ENCODE peak calls at places on chromosomes 7 and 10, in five cellular contexts. S, U, X, D and L are unnamed samples.

GRCh38 chr7:27149817-27150567 is 2.4 kb downstream of the HOXA3 start:
- DNase-seq in S (no peak), U (no peak), X (no peak), D (peak), L (no peak)

GRCh38 chr7:116525298-116525912 is 569 bp downstream of the CAV1 start:
- DNase-seq in S (peak), U (no peak), X (no peak), D (peak), L (peak)

GRCh38 chr10:12613144-12613543 is 263.8 kb downstream of the CAMK1D start:
- DNase-seq in S (no peak), U (no peak), X (no peak), D (no peak), L (no peak)

GRCh38 chr10:77160679-77161078 is 476.9 kb downstream of the KCNMA1 start:
- DNase-seq in S (no peak), U (no peak), X (peak), D (no peak), L (no peak)

GRCh38 chr7:48837266-48837665 is 87.1 kb upstream of the CDC14C start:
- DNase-seq in S (no peak), U (no peak), X (no peak), D (no peak), L (no peak)

GRCh38 chr7:142375710-142376313 is 118.0 kb upstream of the PRSS58 start:
- DNase-seq in S (no peak), U (no peak), X (peak), D (no peak), L (no peak)

GRCh38 chr7:34128762-34129161 is 223.4 kb downstream of the BMPER start:
- DNase-seq in S (no peak), U (no peak), X (peak), D (no peak), L (no peak)

GRCh38 chr7:26787696-26788095 is 76.7 kb downstream of the SKAP2 start:
- DNase-seq in S (no peak), U (no peak), X (no peak), D (no peak), L (no peak)

DNA sequence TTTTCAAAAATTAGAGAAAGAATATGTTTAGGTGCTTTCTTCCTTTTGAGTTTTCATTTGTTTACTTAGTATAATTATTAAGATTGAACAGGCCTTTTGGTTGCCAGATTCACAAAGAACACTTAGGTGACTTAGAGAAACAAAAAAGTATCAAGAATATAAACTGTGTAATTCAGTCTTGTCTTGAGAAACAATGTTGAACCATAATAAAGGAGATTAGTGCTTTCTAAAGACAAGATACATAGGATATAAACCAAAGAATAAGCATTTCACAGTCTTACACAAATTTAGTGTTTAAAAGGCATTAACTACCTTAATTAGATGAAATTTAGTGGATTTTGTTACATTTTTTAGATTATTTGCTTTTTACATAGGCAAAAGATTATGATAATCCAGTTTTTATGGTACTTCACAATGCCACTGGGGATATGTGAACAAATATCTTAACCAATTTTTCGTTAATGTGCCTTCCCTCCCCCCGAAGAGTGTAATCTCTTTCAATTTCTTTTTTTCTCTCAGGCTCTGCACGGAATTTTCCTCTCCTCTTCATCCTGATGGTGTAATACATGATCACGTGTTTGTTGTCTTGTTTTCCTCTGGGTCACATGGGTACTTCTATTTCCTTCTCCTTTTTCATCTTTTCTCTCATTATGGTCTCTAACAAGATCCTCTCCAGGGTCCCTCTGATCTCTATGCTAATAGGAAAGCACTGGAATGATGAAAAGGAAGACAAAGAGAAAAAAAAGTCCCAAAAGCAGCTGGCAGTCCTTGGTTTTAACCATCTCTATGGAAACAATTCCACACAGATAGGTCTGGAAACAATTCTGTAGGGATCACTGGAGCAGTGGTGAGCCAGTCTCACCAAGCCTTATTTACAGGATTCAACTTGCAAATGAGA is 3.7 kb upstream of the HNRNPH3 start:
- DNase-seq in S (no peak), U (no peak), X (peak), D (no peak), L (no peak)
- H3K27ac ChIP-seq in S (peak), U (peak), X (peak), D (peak), L (peak)

GRCh38 chr10:124701881-124702656 is 42.1 kb downstream of the FAM53B start:
- DNase-seq in S (peak), U (no peak), X (peak), D (peak), L (peak)
- H3K27ac ChIP-seq in S (peak), U (peak), X (peak), D (peak), L (peak)

DNA sequence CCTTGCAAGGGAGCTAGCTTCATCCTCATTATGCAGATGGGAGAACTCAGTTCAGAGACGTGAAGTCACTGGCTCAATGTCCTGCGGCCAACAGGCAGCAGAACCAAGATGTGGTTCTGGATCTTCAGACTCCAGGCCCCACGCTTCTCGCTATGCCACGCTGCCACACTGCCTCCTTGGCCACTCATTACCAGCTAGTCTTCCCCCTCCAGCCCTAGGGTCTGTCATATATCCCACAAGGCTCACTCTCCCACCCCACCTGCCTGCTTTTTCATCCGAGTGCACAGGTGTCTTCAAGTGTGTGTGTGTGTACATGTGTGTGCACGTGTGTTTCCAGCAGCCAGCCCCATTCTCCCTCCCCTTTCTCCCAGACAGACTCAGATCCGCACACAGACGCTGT is 53.4 kb downstream of the DENND2A start:
- DNase-seq in S (no peak), U (no peak), X (no peak), D (no peak), L (no peak)
- H3K27ac ChIP-seq in S (no peak), U (no peak), X (no peak), D (no peak), L (no peak)

GRCh38 chr10:18401416-18402195 is 249.8 kb downstream of the NSUN6 start:
- DNase-seq in S (no peak), U (no peak), X (no peak), D (no peak), L (no peak)

GRCh38 chr10:18399158-18399557 is 252.2 kb downstream of the NSUN6 start:
- DNase-seq in S (no peak), U (no peak), X (no peak), D (no peak), L (no peak)

GRCh38 chr10:18397886-18398285 is 253.5 kb downstream of the NSUN6 start:
- DNase-seq in S (no peak), U (no peak), X (no peak), D (no peak), L (no peak)

GRCh38 chr10:18400911-18401260 is 250.5 kb downstream of the NSUN6 start:
- DNase-seq in S (no peak), U (peak), X (no peak), D (peak), L (no peak)

GRCh38 chr10:18400201-18400910 is 251.0 kb downstream of the NSUN6 start:
- DNase-seq in S (no peak), U (peak), X (peak), D (no peak), L (no peak)
- H3K27ac ChIP-seq in S (peak), U (peak), X (no peak), D (no peak), L (no peak)

DNA sequence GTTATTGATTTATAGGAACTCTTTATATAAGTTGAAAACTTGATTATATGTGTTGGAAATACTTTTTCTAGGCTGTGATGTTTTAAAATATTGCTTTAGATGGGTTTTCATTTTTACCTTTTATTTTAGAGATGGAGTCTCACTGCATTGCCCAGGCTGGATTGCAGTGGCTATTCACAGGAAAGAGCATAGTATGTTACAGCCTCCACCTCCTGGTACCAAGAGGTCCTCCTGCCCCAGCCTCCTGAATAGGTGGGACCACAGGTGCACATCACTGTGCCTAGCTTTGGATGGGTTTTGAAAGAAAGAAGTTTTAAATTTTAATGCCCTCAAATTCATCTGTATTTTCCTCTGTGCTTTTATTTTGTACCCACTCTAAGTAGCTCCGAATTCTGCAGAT is 105.4 kb downstream of the TCF7L2 start:
- DNase-seq in S (no peak), U (no peak), X (no peak), D (no peak), L (no peak)
- H3K27ac ChIP-seq in S (no peak), U (no peak), X (no peak), D (no peak), L (no peak)

DNA sequence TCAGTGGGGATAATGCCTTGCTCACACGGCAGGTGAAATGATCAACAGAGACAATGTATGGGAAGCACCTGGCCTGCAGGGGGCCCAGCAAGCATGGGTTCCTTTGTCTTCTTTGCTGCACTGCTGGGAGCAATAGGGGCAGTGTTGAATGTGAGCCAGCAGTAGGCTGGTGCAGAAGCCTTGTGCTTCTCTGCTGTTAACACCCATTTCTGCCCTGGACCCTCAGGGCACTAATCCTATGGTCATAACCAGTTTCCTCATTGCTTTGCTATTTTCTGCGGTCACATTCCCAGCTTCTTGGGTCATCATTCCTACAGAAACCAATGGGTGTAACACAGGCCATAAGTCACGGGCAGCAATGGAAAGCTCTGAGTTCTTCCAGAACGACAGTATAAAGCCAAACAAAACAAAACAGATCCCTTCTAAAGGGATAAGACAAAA is 10.9 kb upstream of the LGI1 start:
- DNase-seq in S (no peak), U (no peak), X (peak), D (no peak), L (no peak)
- H3K27ac ChIP-seq in S (no peak), U (no peak), X (no peak), D (no peak), L (no peak)

GRCh38 chr10:11046766-11047165 is 29.1 kb downstream of the CELF2 start:
- DNase-seq in S (no peak), U (no peak), X (no peak), D (no peak), L (no peak)

GRCh38 chr10:11048707-11049296 is 31.1 kb downstream of the CELF2 start:
- DNase-seq in S (no peak), U (no peak), X (no peak), D (no peak), L (no peak)

GRCh38 chr10:11049772-11050171 is 32.1 kb downstream of the CELF2 start:
- DNase-seq in S (no peak), U (no peak), X (no peak), D (no peak), L (no peak)

GRCh38 chr10:11051001-11051324 is 33.3 kb downstream of the CELF2 start:
- DNase-seq in S (no peak), U (no peak), X (no peak), D (no peak), L (no peak)

DNA sequence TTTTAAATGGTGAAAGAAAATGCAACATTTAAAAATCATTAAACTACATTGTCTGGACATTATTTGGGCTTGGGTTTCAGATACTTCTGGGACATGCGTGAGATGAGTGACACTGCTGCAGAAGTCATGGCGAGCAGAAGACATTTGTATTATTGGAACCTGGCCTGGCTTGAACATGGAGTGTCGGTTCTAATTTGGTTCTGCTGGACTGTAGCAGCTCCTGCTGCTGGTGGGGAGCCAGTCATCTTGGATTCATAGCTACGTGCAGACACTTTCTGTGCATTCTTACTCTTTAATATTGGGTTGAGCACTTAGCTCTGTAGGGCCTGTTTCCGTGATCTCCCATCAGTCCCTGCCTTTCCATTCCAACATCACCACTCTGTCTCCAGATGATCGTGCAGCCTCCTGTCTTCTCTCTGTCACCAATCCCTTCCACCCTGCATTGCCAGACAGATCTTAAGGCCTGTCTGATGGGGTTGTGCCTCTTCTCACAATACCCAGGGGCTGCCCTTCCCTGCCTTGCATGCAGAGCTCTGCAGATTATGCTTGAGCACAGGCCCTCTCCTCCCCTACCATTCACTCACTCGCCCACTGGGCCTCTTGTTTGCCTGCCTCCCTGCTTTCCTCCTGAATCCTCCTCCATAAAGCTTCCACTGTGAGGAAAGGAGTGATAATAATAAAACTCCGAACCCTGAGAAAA is 32.8 kb downstream of the CELF2 start:
- DNase-seq in S (no peak), U (no peak), X (no peak), D (no peak), L (no peak)
- H3K27ac ChIP-seq in S (peak), U (peak), X (no peak), D (no peak), L (no peak)

GRCh38 chr10:97332586-97333350 is 1.8 kb downstream of the FRAT2 start:
- DNase-seq in S (no peak), U (peak), X (peak), D (peak), L (peak)

GRCh38 chr10:97334370-97335175 is at the start of gene FRAT2:
- DNase-seq in S (peak), U (peak), X (peak), D (peak), L (peak)

GRCh38 chr10:97333601-97334369 is 744 bp downstream of the FRAT2 start:
- DNase-seq in S (peak), U (peak), X (peak), D (peak), L (peak)

GRCh38 chr10:97335188-97335619 is 675 bp upstream of the FRAT2 start:
- DNase-seq in S (no peak), U (no peak), X (no peak), D (peak), L (no peak)

DNA sequence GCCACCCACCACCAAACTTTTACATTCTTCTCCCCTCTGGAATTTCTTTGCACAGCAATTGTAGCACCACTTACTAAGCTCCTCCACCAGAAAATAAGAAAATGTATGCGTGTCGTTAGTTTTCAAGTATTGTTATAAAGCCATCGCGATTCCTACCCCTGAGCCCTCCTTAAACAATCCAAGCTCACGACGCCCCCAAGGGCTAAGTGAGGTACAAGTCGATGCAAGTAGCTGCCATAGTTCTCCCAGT is 1.3 kb downstream of the FRAT2 start:
- DNase-seq in S (no peak), U (no peak), X (peak), D (no peak), L (no peak)
- H3K27ac ChIP-seq in S (peak), U (peak), X (peak), D (peak), L (peak)

DNA sequence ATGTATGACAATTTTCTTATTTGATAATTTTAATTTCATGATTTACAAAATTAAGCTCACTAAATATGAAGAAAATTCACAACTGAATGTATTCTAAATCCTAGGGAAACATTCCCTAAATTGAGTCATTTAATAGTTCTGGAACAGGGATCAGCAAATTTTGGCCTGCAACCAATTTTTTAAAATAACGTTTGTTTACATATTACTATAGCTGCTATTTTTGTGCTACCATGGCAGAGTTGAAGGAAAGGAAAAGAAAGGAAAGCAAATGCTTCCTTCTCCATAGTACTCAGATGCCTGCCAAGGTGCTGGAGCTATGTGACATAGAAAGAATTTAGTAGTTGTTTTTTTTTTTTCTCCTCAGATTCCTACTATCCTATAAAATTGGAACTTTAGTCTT is 1307.7 kb upstream of the LRRTM3 start:
- DNase-seq in S (no peak), U (no peak), X (peak), D (no peak), L (no peak)
- H3K27ac ChIP-seq in S (no peak), U (no peak), X (no peak), D (no peak), L (no peak)

GRCh38 chr10:102157224-102157623 is 5.0 kb downstream of the NOLC1 start:
- DNase-seq in S (no peak), U (no peak), X (no peak), D (no peak), L (no peak)
- H3K27ac ChIP-seq in S (no peak), U (no peak), X (no peak), D (no peak), L (no peak)